ENCODE peak calls at places on chromosomes 4 and X, in six cellular contexts. Y is K562, Z is GM12892, R is HepG2, I is GM12878, G is H1. A is an unnamed sample.

GRCh38 chr4:168739851-168740250 is 243.0 kb downstream of the PALLD start:
- DNase-seq in Y (no peak), Z (no peak), R (no peak), I (no peak), G (no peak), A (no peak)

GRCh38 chr4:67632492-67632891 is 68.5 kb downstream of the UBA6 start:
- DNase-seq in Y (no peak), Z (no peak), R (no peak), I (no peak), G (no peak), A (no peak)

GRCh38 chr4:63556332-63556731 is 852.9 kb downstream of the TECRL start:
- DNase-seq in Y (no peak), Z (no peak), R (peak; percentile 1), I (no peak), G (no peak), A (no peak)

GRCh38 chr4:47704693-47705325 is 133.1 kb downstream of the CORIN start:
- DNase-seq in Y (peak; percentile 14), Z (no peak), R (peak; percentile 58), I (no peak), G (no peak), A (no peak)

GRCh38 chrX:134688839-134689238 is 30.6 kb upstream of the PLAC1 start:
- DNase-seq in Y (no peak), Z (no peak), R (no peak), I (no peak), G (no peak), A (no peak)

GRCh38 chrX:42797646-42798045 is 19.7 kb upstream of the PPP1R2C start:
- DNase-seq in Y (no peak), Z (no peak), R (no peak), I (no peak), G (no peak), A (no peak)

GRCh38 chr4:23567338-23567737 is 322.5 kb downstream of the PPARGC1A start:
- DNase-seq in Y (no peak), Z (no peak), R (no peak), I (no peak), G (no peak), A (no peak)

GRCh38 chrX:17738002-17738713 is 865 bp downstream of the SCML1 start:
- DNase-seq in Y (no peak), Z (no peak), R (peak; percentile 56), I (no peak), G (peak; percentile 49), A (no peak)

GRCh38 chrX:149720021-149720689 is 8.3 kb downstream of the MAGEA11 start:
- DNase-seq in Y (no peak), Z (no peak), R (peak; percentile 43), I (no peak), G (no peak), A (no peak)

GRCh38 chrX:24424948-24425347 is 40.1 kb upstream of the PDK3 start:
- DNase-seq in Y (no peak), Z (no peak), R (no peak), I (no peak), G (no peak), A (no peak)

GRCh38 chr4:27068151-27068862 is 207.7 kb downstream of the STIM2 start:
- DNase-seq in Y (no peak), Z (no peak), R (no peak), I (no peak), G (peak; percentile 14), A (no peak)

GRCh38 chr4:139367421-139368090 is 65.3 kb upstream of the NDUFC1 start:
- DNase-seq in Y (no peak), Z (no peak), R (no peak), I (no peak), G (no peak), A (no peak)

GRCh38 chr4:182518421-182518820 is 275.2 kb downstream of the TENM3 start:
- DNase-seq in Y (no peak), Z (no peak), R (no peak), I (no peak), G (no peak), A (no peak)

GRCh38 chrX:54181196-54181953 is 1.7 kb downstream of the FAM120C start:
- DNase-seq in Y (no peak), Z (no peak), R (no peak), I (no peak), G (no peak), A (no peak)

GRCh38 chrX:56968980-56969379 is 26.4 kb downstream of the SPIN3 start:
- DNase-seq in Y (no peak), Z (no peak), R (no peak), I (no peak), G (no peak), A (no peak)

GRCh38 chr4:147103403-147103946 is 157.8 kb upstream of the TTC29 start:
- DNase-seq in Y (no peak), Z (no peak), R (no peak), I (no peak), G (no peak), A (no peak)

GRCh38 chr4:16764622-16765021 is 133.8 kb downstream of the LDB2 start:
- DNase-seq in Y (no peak), Z (no peak), R (peak; percentile 9), I (no peak), G (peak; percentile 54), A (no peak)

GRCh38 chrX:154436597-154437397 is at the start of gene GDI1:
- DNase-seq in Y (peak; percentile 91), Z (peak; percentile 85), R (no peak), I (no peak), G (peak; percentile 57), A (peak; percentile 75)

GRCh38 chr4:112523764-112524505 is 8.0 kb upstream of the NEUROG2 start:
- DNase-seq in Y (peak; percentile 80), Z (no peak), R (peak; percentile 66), I (no peak), G (peak; percentile 98), A (peak; percentile 62)

GRCh38 chrX:150429577-150429976 is 66.5 kb downstream of the MAMLD1 start:
- DNase-seq in Y (no peak), Z (no peak), R (no peak), I (no peak), G (no peak), A (no peak)

GRCh38 chr4:119087656-119088055 is 48.0 kb upstream of the MYOZ2 start:
- DNase-seq in Y (no peak), Z (no peak), R (no peak), I (no peak), G (no peak), A (no peak)

GRCh38 chr4:22595684-22596083 is 79.8 kb upstream of the ADGRA3 start:
- DNase-seq in Y (no peak), Z (no peak), R (no peak), I (peak; percentile 17), G (no peak), A (no peak)

GRCh38 chr4:16707874-16708273 is 190.6 kb downstream of the LDB2 start:
- DNase-seq in Y (no peak), Z (no peak), R (no peak), I (no peak), G (no peak), A (no peak)

GRCh38 chr4:38859501-38859900 is 2.9 kb upstream of the TLR6 start:
- DNase-seq in Y (no peak), Z (no peak), R (no peak), I (no peak), G (no peak), A (no peak)

GRCh38 chr4:177371452-177371851 is 61.8 kb downstream of the NEIL3 start:
- DNase-seq in Y (no peak), Z (no peak), R (no peak), I (no peak), G (no peak), A (no peak)

GRCh38 chrX:129780441-129781105 is 824 bp downstream of the SASH3 start:
- DNase-seq in Y (no peak), Z (no peak), R (no peak), I (no peak), G (no peak), A (no peak)

GRCh38 chr4:6516762-6517161 is 44.3 kb upstream of the PPP2R2C start:
- DNase-seq in Y (no peak), Z (no peak), R (no peak), I (peak; percentile 17), G (no peak), A (no peak)

GRCh38 chr4:2353222-2354107 is 65.0 kb downstream of the ZFYVE28 start:
- DNase-seq in Y (no peak), Z (no peak), R (no peak), I (no peak), G (no peak), A (no peak)

GRCh38 chrX:73262991-73263390 is 48.3 kb upstream of the NAP1L2 start:
- DNase-seq in Y (peak; percentile 4), Z (no peak), R (peak; percentile 7), I (no peak), G (no peak), A (no peak)

DNA sequence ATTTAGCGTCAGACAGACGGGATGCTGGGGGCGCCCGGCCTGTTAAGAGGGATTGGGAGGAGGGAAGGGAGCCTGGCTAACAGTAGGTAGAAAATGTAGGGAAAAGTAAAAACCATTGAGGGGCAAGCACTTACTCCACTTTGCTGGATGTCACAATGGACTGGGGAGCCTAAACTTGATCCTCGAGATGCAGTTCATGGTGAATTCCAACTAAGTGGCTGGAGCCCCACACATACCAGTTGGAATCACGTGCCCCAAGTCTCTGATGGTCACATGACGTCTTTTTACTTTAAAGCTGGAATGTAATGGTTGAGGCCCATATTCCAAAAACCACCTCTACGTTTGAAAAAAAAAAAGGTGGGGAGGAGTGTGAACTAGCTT is 1.5 kb downstream of the PLS3 start:
- DNase-seq in Y (no peak), Z (no peak), R (peak; percentile 13), I (no peak), G (no peak), A (no peak)
- TF ChIP-seq POLR2A in Y (no peak), Z (no peak), R (no peak), I (no peak), G (no peak), A (no peak)

GRCh38 chr4:86497980-86498379 is 96.1 kb upstream of the PTPN13 start:
- DNase-seq in Y (no peak), Z (no peak), R (no peak), I (no peak), G (no peak), A (no peak)

GRCh38 chr4:86497131-86497530 is 97.0 kb upstream of the PTPN13 start:
- DNase-seq in Y (no peak), Z (no peak), R (no peak), I (peak; percentile 16), G (no peak), A (no peak)

GRCh38 chr4:86493460-86493859 is 100.7 kb upstream of the PTPN13 start:
- DNase-seq in Y (no peak), Z (no peak), R (no peak), I (no peak), G (no peak), A (no peak)

GRCh38 chr4:86498560-86499166 is 95.5 kb upstream of the PTPN13 start:
- DNase-seq in Y (peak; percentile 34), Z (no peak), R (peak; percentile 7), I (no peak), G (no peak), A (no peak)

GRCh38 chr4:86496094-86497060 is 97.7 kb upstream of the PTPN13 start:
- DNase-seq in Y (peak; percentile 51), Z (peak; percentile 19), R (no peak), I (no peak), G (no peak), A (peak; percentile 7)
- TF ChIP-seq POLR2AphosphoS5 in Y (no peak), Z (no peak), R (no peak), I (no peak), G (no peak), A (no peak)

GRCh38 chr4:144575181-144575580 is 70.8 kb upstream of the HHIP start:
- DNase-seq in Y (no peak), Z (no peak), R (no peak), I (no peak), G (no peak), A (no peak)
- TF ChIP-seq TAF1 in Y (no peak), Z (no peak), R (no peak), I (no peak), G (no peak), A (no peak)

GRCh38 chr4:54014761-54015160 is 49.6 kb downstream of the CHIC2 start:
- DNase-seq in Y (no peak), Z (no peak), R (no peak), I (no peak), G (no peak), A (no peak)
- TF ChIP-seq POLR2A in Y (no peak), Z (no peak), R (no peak), I (no peak), G (no peak), A (no peak)

A was measured in GM12891.